ENCODE peak calls at places on chromosomes 5 and 9, in four cellular contexts. One of them, this sample, is unnamed.

GRCh38 chr9:110330484-110331115 is 7.1 kb downstream of the TXNDC8 start:
- DNase-seq in CD8-positive, alpha-beta memory T cell: no peak
- DNase-seq in endothelial cell of umbilical vein: no peak
- DNase-seq in astrocyte: peak
- DNase-seq in this sample: no peak

GRCh38 chr5:156036640-156037039 is 290.3 kb upstream of the SGCD start:
- DNase-seq in CD8-positive, alpha-beta memory T cell: no peak
- DNase-seq in endothelial cell of umbilical vein: no peak
- DNase-seq in astrocyte: peak
- DNase-seq in this sample: no peak

GRCh38 chr9:77957652-77958051 is 74.0 kb downstream of the GNAQ start:
- DNase-seq in endothelial cell of umbilical vein: no peak
- DNase-seq in CD8-positive, alpha-beta memory T cell: no peak
- DNase-seq in astrocyte: no peak
- DNase-seq in this sample: no peak

GRCh38 chr9:123484130-123484529 is 128.1 kb downstream of the CRB2 start:
- DNase-seq in astrocyte: no peak
- DNase-seq in CD8-positive, alpha-beta memory T cell: no peak
- DNase-seq in endothelial cell of umbilical vein: no peak
- DNase-seq in this sample: no peak

GRCh38 chr9:69030851-69031645 is 4.5 kb upstream of the FXN start:
- DNase-seq in CD8-positive, alpha-beta memory T cell: no peak
- DNase-seq in endothelial cell of umbilical vein: peak
- DNase-seq in astrocyte: peak
- DNase-seq in this sample: no peak

GRCh38 chr9:127116088-127116726 is 6.2 kb downstream of the ANGPTL2 start:
- DNase-seq in endothelial cell of umbilical vein: no peak
- DNase-seq in astrocyte: no peak
- DNase-seq in CD8-positive, alpha-beta memory T cell: no peak
- DNase-seq in this sample: no peak

GRCh38 chr5:139273572-139274264 is 19.8 kb upstream of the MATR3 start:
- DNase-seq in CD8-positive, alpha-beta memory T cell: peak
- DNase-seq in astrocyte: peak
- DNase-seq in endothelial cell of umbilical vein: peak
- DNase-seq in this sample: peak

GRCh38 chr9:2122299-2122698 is 107.2 kb downstream of the SMARCA2 start:
- DNase-seq in astrocyte: no peak
- DNase-seq in CD8-positive, alpha-beta memory T cell: no peak
- DNase-seq in endothelial cell of umbilical vein: no peak
- DNase-seq in this sample: no peak

GRCh38 chr5:9245071-9245470 is 300.8 kb downstream of the SEMA5A start:
- DNase-seq in CD8-positive, alpha-beta memory T cell: no peak
- DNase-seq in endothelial cell of umbilical vein: no peak
- DNase-seq in astrocyte: peak
- DNase-seq in this sample: peak

GRCh38 chr5:74631088-74631960 is 9.2 kb downstream of the ENC1 start:
- DNase-seq in astrocyte: peak
- DNase-seq in CD8-positive, alpha-beta memory T cell: no peak
- DNase-seq in endothelial cell of umbilical vein: peak
- DNase-seq in this sample: peak

GRCh38 chr5:111927191-111927590 is 170.2 kb upstream of the NREP start:
- DNase-seq in astrocyte: peak
- DNase-seq in CD8-positive, alpha-beta memory T cell: no peak
- DNase-seq in endothelial cell of umbilical vein: no peak
- DNase-seq in this sample: peak

GRCh38 chr5:73747696-73748380 is 121.8 kb downstream of the ARHGEF28 start:
- DNase-seq in CD8-positive, alpha-beta memory T cell: no peak
- DNase-seq in endothelial cell of umbilical vein: peak
- DNase-seq in astrocyte: peak
- DNase-seq in this sample: no peak

GRCh38 chr9:90961375-90961774 is 159.8 kb downstream of the SYK start:
- DNase-seq in astrocyte: peak
- DNase-seq in CD8-positive, alpha-beta memory T cell: no peak
- DNase-seq in endothelial cell of umbilical vein: no peak
- DNase-seq in this sample: peak

GRCh38 chr5:56264417-56265025 is 31.4 kb upstream of the ANKRD55 start:
- DNase-seq in astrocyte: no peak
- DNase-seq in endothelial cell of umbilical vein: no peak
- DNase-seq in CD8-positive, alpha-beta memory T cell: no peak
- DNase-seq in this sample: no peak

DNA sequence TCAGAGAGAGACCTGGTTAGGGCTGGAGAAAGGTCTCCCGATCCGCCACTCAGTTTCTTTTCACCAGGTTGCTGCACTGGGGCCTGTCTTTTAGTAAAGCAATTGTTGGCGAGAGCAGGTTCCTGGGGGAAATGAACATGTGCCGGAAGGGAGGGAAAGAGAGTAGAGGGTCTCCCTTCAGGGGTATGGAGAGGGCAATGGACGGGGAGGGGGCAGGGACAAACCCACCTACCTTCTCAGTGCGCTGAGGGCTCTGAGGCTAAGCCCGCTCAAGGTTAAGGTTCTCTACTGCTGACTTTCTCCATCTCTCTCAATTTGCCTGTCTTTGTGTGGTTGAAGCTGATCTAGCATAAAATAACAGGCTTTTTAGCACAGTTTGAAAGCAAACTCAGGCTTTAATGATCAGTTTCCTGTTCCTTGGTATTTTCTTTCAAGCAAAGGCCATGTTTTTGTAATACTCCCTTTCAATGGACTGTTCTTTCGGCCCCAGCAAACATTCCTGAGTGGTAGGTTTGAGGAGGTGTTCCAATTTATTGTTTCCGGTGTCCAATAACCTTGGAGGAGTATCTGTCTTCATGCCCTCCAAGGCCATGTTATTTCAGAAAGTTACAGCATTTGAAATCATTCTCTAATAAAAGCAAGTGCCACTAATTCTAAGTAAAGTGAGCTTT is 25.5 kb upstream of the TRAF1 start:
- DNase-seq in CD8-positive, alpha-beta memory T cell: no peak
- DNase-seq in endothelial cell of umbilical vein: peak
- DNase-seq in astrocyte: no peak
- DNase-seq in this sample: no peak
- H3K27ac ChIP-seq in CD8-positive, alpha-beta memory T cell: no peak
- H3K27ac ChIP-seq in endothelial cell of umbilical vein: peak
- H3K27ac ChIP-seq in astrocyte: no peak
- H3K27ac ChIP-seq in this sample: no peak

GRCh38 chr5:150606476-150606875 is 34.0 kb upstream of the SYNPO start:
- DNase-seq in endothelial cell of umbilical vein: no peak
- DNase-seq in CD8-positive, alpha-beta memory T cell: no peak
- DNase-seq in astrocyte: no peak
- DNase-seq in this sample: no peak

GRCh38 chr5:150604010-150604409 is 36.5 kb upstream of the SYNPO start:
- DNase-seq in CD8-positive, alpha-beta memory T cell: no peak
- DNase-seq in astrocyte: no peak
- DNase-seq in endothelial cell of umbilical vein: no peak
- DNase-seq in this sample: no peak

GRCh38 chr5:150607105-150607504 is 33.4 kb upstream of the SYNPO start:
- DNase-seq in CD8-positive, alpha-beta memory T cell: no peak
- DNase-seq in endothelial cell of umbilical vein: no peak
- DNase-seq in astrocyte: no peak
- DNase-seq in this sample: no peak

GRCh38 chr5:150604894-150605440 is 35.5 kb upstream of the SYNPO start:
- DNase-seq in astrocyte: no peak
- DNase-seq in CD8-positive, alpha-beta memory T cell: no peak
- DNase-seq in endothelial cell of umbilical vein: no peak
- DNase-seq in this sample: no peak

DNA sequence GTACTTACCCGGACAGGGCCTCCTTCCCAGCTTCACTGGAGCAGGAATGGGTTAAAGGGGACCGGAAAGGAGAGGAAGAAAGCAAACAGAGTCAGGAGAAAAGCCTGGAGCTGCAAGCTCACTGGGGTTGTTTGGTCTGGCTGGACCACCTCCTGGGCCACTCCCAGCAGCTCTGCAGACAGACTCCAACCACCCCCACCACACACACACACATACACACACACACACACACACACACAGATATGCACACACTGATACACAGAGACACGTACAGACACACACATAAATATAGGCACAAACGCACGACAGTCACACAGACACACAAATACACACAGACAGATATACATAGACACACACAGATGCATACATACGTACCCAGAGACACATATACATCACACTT is 34.9 kb upstream of the SYNPO start:
- DNase-seq in endothelial cell of umbilical vein: no peak
- DNase-seq in astrocyte: peak
- DNase-seq in CD8-positive, alpha-beta memory T cell: no peak
- DNase-seq in this sample: no peak
- H3K27ac ChIP-seq in endothelial cell of umbilical vein: no peak
- H3K27ac ChIP-seq in astrocyte: no peak
- H3K27ac ChIP-seq in CD8-positive, alpha-beta memory T cell: no peak
- H3K27ac ChIP-seq in this sample: no peak

DNA sequence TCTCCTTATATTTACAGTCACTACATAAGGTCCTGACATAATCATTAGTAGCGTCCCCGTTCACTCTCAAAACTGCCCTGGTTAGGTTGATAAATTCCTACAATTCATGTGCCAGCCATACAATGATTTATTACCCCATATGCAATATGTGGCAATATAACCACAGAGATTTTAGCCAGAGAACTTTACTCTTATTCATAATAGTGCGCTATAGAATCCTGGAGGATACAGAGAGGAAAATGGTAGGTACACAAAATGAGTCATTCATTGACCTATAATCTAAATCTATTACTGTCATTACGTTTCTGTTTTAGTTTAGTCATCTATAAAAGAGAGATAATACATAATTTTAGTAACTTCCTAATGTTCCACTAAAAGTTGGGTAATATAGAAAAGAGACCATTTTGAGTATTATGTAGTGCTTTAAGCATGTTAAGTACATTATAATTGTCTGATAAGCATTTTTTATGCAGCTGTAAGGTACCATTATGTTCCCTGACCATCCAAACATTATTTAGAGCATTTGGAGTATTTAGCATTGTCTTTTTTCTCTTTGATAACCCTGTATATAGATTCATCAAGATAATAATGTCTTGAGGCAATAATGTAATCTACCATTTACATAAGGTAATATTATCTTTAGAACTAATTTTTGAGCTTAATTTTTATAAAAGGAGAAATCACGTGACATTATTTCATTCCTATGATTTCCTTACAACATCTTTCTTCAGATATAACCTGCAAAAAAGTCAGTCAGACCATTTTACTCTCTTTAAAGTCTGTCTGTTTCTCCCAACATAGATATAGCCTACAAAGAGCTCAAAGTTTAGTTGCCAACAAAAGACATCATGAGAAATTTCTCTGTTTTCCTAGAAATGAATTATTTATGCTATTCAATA is 655.5 kb upstream of the ZNF608 start:
- DNase-seq in astrocyte: no peak
- DNase-seq in CD8-positive, alpha-beta memory T cell: no peak
- DNase-seq in endothelial cell of umbilical vein: no peak
- DNase-seq in this sample: no peak
- H3K27ac ChIP-seq in astrocyte: no peak
- H3K27ac ChIP-seq in CD8-positive, alpha-beta memory T cell: no peak
- H3K27ac ChIP-seq in endothelial cell of umbilical vein: no peak
- H3K27ac ChIP-seq in this sample: no peak

GRCh38 chr9:130938184-130938651 is 829 bp downstream of the FIBCD1 start:
- DNase-seq in astrocyte: no peak
- DNase-seq in CD8-positive, alpha-beta memory T cell: no peak
- DNase-seq in endothelial cell of umbilical vein: no peak
- DNase-seq in this sample: no peak

GRCh38 chr9:130939405-130939941 is 426 bp upstream of the FIBCD1 start:
- DNase-seq in CD8-positive, alpha-beta memory T cell: no peak
- DNase-seq in endothelial cell of umbilical vein: no peak
- DNase-seq in astrocyte: no peak
- DNase-seq in this sample: no peak

GRCh38 chr9:130940023-130940549 is 1.0 kb upstream of the FIBCD1 start:
- DNase-seq in astrocyte: no peak
- DNase-seq in CD8-positive, alpha-beta memory T cell: no peak
- DNase-seq in endothelial cell of umbilical vein: no peak
- DNase-seq in this sample: no peak

GRCh38 chr9:130937146-130938076 is 1.6 kb downstream of the FIBCD1 start:
- DNase-seq in endothelial cell of umbilical vein: no peak
- DNase-seq in astrocyte: no peak
- DNase-seq in CD8-positive, alpha-beta memory T cell: no peak
- DNase-seq in this sample: no peak

DNA sequence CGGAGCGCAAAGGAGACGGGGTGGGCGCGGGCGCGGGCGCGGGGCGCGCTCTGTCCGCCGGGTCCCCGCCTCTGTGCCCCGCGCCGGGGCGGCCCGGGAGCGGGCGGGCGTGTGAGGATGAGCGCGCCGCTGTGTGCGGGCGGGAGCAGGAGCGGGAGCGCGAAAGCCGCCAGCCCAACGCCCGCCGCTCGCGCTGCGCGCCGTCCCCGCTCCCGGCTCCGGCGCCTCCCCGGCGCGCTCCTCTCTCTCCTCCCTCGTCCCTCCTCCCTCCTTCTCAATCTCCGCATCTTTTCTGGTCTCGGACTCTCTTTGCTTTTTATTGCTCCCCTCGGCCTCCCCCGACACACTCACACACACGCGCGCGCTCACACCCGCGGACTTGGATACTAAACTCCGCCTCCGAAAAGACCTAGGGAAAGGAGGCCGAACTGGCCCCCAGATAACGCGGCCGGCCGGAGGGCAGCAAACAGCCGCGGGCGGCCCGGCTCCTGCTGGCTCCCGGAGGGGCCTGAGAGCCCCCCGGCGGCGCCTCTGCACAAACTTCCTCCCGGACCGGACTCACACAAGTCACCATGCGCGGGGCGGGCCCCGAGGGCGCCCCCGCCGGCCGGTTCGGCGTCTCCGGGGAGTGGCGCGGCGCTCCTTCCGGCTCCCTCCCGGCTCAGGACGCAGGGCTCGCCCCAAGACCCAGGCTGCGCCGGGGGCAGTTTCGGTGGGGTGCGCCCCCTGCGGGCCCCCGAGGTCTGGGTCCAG is at the start of gene FIBCD1:
- DNase-seq in endothelial cell of umbilical vein: peak
- DNase-seq in astrocyte: peak
- DNase-seq in CD8-positive, alpha-beta memory T cell: no peak
- DNase-seq in this sample: no peak
- H3K27ac ChIP-seq in endothelial cell of umbilical vein: no peak
- H3K27ac ChIP-seq in astrocyte: no peak
- H3K27ac ChIP-seq in CD8-positive, alpha-beta memory T cell: no peak
- H3K27ac ChIP-seq in this sample: no peak

This sample was measured in brain microvascular endothelial cell.